ENCODE peak calls at places on chromosomes 5 and 9, in seven cellular contexts. T is HCT116, C is HepG2, Y is K562, R is SK-N-SH, Q is H1, E is GM12878. N is an unnamed sample.

GRCh38 chr9:95854386-95855015 is 21.0 kb upstream of the ERCC6L2 start:
- DNase-seq in R (no peak), Q (no peak), Y (no peak), T (no peak), C (no peak), E (no peak), N (no peak)

GRCh38 chr5:156169495-156169894 is 157.5 kb upstream of the SGCD start:
- DNase-seq in R (no peak), E (no peak), T (no peak), Y (no peak), C (no peak), Q (no peak), N (no peak)

GRCh38 chr5:61052870-61053269 is 107.9 kb downstream of the NDUFAF2 start:
- DNase-seq in Q (no peak), Y (no peak), T (peak), E (no peak), C (peak), R (no peak), N (no peak)

GRCh38 chr5:88145205-88145602 is 123.4 kb downstream of the TMEM161B start:
- DNase-seq in Q (peak), E (no peak), R (no peak), Y (no peak), C (no peak), T (no peak), N (no peak)

GRCh38 chr5:56327810-56328209 is 94.7 kb upstream of the ANKRD55 start:
- DNase-seq in Y (no peak), Q (no peak), T (no peak), C (no peak), R (no peak), E (peak), N (no peak)

GRCh38 chr5:123997354-123998215 is 485.6 kb downstream of the CSNK1G3 start:
- DNase-seq in Q (no peak), T (no peak), Y (no peak), C (no peak), E (no peak), R (peak), N (peak)

GRCh38 chr5:123163225-123163876 is 74.3 kb downstream of the PRDM6 start:
- DNase-seq in T (no peak), E (no peak), Y (no peak), R (no peak), C (no peak), Q (no peak), N (no peak)

GRCh38 chr9:120175031-120175430 is 404.9 kb downstream of the CDK5RAP2 start:
- DNase-seq in C (no peak), E (no peak), Y (no peak), R (no peak), Q (no peak), T (no peak), N (no peak)

GRCh38 chr9:12775373-12775962 is 648 bp downstream of the LURAP1L start:
- DNase-seq in C (no peak), E (no peak), R (peak), T (no peak), Y (no peak), Q (peak), N (no peak)

GRCh38 chr9:108297025-108297424 is 558.8 kb downstream of the ACTL7B start:
- DNase-seq in C (no peak), T (no peak), Y (no peak), R (no peak), Q (no peak), E (no peak), N (no peak)

GRCh38 chr5:135486679-135487395 is 34.7 kb upstream of the TIFAB start:
- DNase-seq in E (no peak), R (no peak), C (no peak), Y (no peak), T (no peak), Q (no peak), N (no peak)

GRCh38 chr9:35649431-35650340 is 1.0 kb downstream of the SIT1 start:
- DNase-seq in R (no peak), Q (no peak), E (no peak), Y (peak), T (no peak), C (no peak), N (no peak)

GRCh38 chr5:11069041-11069440 is 308.0 kb upstream of the DAP start:
- DNase-seq in C (no peak), Q (no peak), T (no peak), Y (no peak), R (no peak), E (no peak), N (no peak)

GRCh38 chr5:34002629-34003328 is 5.1 kb downstream of the AMACR start:
- DNase-seq in Q (no peak), R (no peak), C (no peak), T (no peak), Y (no peak), E (no peak), N (no peak)

GRCh38 chr9:76576344-76576743 is 117.4 kb downstream of the GCNT1 start:
- DNase-seq in T (no peak), E (peak), R (no peak), C (no peak), Y (no peak), Q (no peak), N (no peak)

DNA sequence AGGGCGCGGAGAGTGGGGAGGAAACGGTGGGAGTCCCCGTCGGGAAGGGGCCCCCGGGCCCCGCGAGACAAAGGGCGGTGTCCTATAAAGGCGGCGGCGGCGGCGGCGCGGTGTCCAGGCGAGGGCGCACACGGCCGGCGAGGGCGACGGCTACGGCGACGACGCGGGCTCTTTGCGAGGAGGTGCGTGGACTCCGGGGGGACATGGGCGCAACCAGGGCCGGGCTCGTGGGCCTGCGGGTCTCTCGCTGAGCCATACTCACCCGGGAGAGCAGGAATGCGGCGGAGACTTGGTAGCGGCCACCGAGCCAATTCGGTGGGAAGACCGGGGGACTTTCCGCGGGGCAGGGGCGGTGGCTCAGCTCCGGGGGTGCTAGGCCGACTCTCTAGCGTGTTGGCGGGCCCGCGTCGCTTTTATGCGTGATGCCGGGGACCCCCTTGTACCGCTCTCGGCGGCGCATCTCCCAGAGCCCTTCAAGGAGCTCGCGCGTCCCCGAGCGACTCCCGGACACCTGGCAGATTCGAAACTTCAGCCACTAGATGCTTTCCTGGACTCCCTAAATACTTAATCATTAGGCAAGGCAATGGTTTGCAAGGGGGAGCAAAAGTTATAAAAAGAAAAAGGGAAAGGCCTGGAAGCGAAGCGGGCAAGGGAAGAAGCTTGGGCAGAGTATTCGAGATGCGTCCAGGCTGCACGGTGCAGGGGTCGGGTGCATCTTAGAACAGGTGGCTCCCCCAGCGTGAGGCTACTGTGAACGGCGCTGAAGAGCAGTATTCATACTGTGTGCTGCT is 5.9 kb upstream of the TAL2 start:
- DNase-seq in Y (peak), R (peak), C (no peak), Q (peak), T (no peak), E (no peak), N (no peak)
- TF ChIP-seq JUND in Y (no peak), R (no peak), C (no peak), Q (no peak), T (no peak), E (no peak), N (no peak)

GRCh38 chr9:84300271-84300670 is 40.3 kb downstream of the SLC28A3 start:
- DNase-seq in Y (no peak), T (no peak), R (no peak), E (no peak), C (no peak), Q (no peak), N (no peak)

GRCh38 chr9:84301851-84302250 is 38.7 kb downstream of the SLC28A3 start:
- DNase-seq in T (no peak), Q (no peak), R (no peak), Y (no peak), E (no peak), C (no peak), N (no peak)

GRCh38 chr9:84303061-84303460 is 37.5 kb downstream of the SLC28A3 start:
- DNase-seq in Y (no peak), T (no peak), Q (no peak), C (no peak), R (no peak), E (no peak), N (no peak)

GRCh38 chr9:84305452-84306131 is 35.0 kb downstream of the SLC28A3 start:
- DNase-seq in C (no peak), Q (no peak), Y (no peak), R (no peak), E (no peak), T (no peak), N (peak)

DNA sequence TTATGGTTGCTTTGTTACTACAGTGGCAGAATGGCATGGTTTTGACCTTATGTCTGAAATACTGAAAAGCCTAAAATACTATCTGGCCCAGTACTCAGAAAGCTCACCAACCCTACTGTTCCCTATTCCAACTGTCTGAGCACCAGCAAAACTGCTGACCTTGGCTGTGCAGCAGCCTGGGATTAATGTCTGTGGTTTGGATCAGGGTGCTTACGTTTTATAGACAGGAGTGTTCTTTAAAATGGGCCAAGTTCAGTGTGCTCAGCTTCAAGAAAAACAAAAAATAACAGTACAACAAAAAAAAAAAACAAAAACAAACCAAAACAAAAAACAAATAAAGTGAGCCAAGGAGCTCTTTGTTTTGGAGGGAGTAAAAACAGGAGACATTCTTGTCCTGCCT is 36.4 kb downstream of the SLC28A3 start:
- DNase-seq in R (no peak), C (no peak), T (no peak), Q (no peak), Y (no peak), E (no peak), N (no peak)
- TF ChIP-seq JUND in R (no peak), C (no peak), T (no peak), Q (no peak), Y (no peak), E (no peak), N (no peak)

GRCh38 chr5:27403248-27403882 is 365.0 kb upstream of the CDH9 start:
- DNase-seq in C (no peak), R (no peak), Y (no peak), T (no peak), E (no peak), Q (no peak), N (no peak)
- TF ChIP-seq JUND in C (no peak), R (no peak), Y (no peak), T (no peak), E (no peak), Q (no peak), N (no peak)

DNA sequence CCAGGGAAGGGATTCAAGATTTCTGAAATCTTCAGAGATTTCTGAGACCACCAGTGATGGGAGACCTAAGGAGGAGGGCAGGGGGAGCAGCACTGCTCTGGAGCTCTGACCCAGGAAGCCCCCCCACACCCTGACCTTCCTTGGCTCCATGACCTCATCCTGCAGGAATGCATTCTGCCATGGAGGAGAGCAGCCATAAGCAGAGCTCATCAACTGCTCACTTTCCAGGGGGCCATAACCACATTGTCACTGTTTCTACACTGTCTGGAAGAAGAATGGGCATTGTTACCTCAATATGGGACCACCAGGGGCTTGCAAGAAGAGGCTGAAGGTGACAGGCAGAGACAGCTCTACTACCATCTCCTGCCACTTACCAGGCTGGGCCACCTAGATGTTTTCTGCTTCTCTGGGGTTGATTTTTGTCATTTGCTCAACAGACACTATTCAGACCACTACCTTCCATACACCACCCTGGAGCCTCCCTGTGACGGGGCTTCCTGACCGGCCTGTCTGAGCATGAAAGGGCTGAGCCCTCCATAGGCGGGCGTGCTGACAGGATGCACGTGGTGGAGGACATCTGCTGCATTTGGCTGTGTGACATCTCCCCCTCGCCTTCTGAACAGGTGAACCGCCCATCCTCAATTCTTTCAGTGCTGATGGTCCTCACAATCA is 2.3 kb upstream of the TSC1 start:
- DNase-seq in Q (no peak), R (no peak), C (peak), E (no peak), T (no peak), Y (no peak), N (no peak)
- TF ChIP-seq JUND in Q (peak), R (peak), C (peak), E (no peak), T (no peak), Y (peak), N (no peak)

GRCh38 chr5:148928141-148928540 is 101.7 kb downstream of the ADRB2 start:
- DNase-seq in E (no peak), T (no peak), Q (no peak), Y (no peak), C (no peak), R (no peak), N (no peak)

GRCh38 chr5:148934895-148935400 is 108.5 kb downstream of the ADRB2 start:
- DNase-seq in Q (peak), Y (no peak), R (no peak), E (no peak), T (no peak), C (no peak), N (no peak)

GRCh38 chr5:148931453-148932057 is 105.1 kb downstream of the ADRB2 start:
- DNase-seq in T (no peak), Q (no peak), R (no peak), Y (no peak), C (no peak), E (no peak), N (no peak)

GRCh38 chr5:148933903-148934432 is 107.6 kb downstream of the ADRB2 start:
- DNase-seq in C (no peak), Q (peak), R (no peak), T (no peak), E (no peak), Y (no peak), N (no peak)

GRCh38 chr5:148932355-148932935 is 106.0 kb downstream of the ADRB2 start:
- DNase-seq in Q (peak), Y (no peak), T (no peak), C (no peak), R (no peak), E (no peak), N (no peak)
- TF ChIP-seq JUND in Q (no peak), Y (no peak), T (no peak), C (no peak), R (no peak), E (no peak), N (no peak)

GRCh38 chr5:67805666-67806348 is 409.7 kb upstream of the PIK3R1 start:
- DNase-seq in Y (no peak), T (no peak), C (no peak), R (no peak), E (no peak), Q (peak), N (no peak)

GRCh38 chr5:67807116-67807888 is 408.3 kb upstream of the PIK3R1 start:
- DNase-seq in C (no peak), T (no peak), E (peak), Q (no peak), Y (no peak), R (no peak), N (no peak)

GRCh38 chr5:67809589-67809988 is 406.0 kb upstream of the PIK3R1 start:
- DNase-seq in R (no peak), Q (no peak), E (peak), T (no peak), C (no peak), Y (no peak), N (no peak)

GRCh38 chr5:67808340-67808739 is 407.2 kb upstream of the PIK3R1 start:
- DNase-seq in E (peak), C (no peak), R (no peak), Y (no peak), Q (no peak), T (no peak), N (no peak)

DNA sequence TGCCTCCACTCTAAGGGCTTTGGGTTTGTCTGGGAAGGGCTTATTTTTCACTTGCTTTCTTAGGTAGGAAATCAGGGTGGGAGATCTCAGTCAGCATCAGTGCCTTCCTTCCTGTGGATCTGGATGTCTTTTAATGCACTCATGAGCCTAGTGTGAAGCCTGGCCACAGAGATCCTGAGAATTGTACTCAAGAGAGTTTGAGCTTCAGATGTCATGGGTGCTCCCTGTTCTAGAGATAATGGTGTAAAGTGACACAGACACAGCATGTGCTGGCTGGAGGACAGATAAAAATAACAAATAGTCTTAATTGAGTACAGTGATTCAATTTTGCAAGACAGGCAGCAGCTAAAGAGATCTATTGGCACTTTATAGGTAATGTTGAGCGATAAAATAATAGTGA is 408.9 kb upstream of the PIK3R1 start:
- DNase-seq in R (peak), Y (no peak), T (no peak), E (no peak), C (no peak), Q (no peak), N (no peak)
- TF ChIP-seq JUND in R (no peak), Y (no peak), T (no peak), E (no peak), C (no peak), Q (no peak), N (no peak)

GRCh38 chr5:151038801-151039238 is 18.4 kb downstream of the GPX3 start:
- DNase-seq in Q (no peak), C (no peak), Y (no peak), T (no peak), R (no peak), E (no peak), N (no peak)
- TF ChIP-seq JUND in Q (no peak), C (no peak), Y (no peak), T (peak), R (no peak), E (no peak), N (no peak)

N was measured in T47D.